ENCODE peak calls at places on chromosomes 2 and 18, in ten cellular contexts. Z is HS-5; C is iris pigment epithelial cell; W is Ammon's horn; T is stimulated activated CD4-positive, alpha-beta T cell treated with anti-CD3 and anti-CD28 coated beads, TNF-alpha, amount 100 ng/mL, for 1 hour; H is T-helper 2 cell; K is activated CD8-positive, alpha-beta memory T cell treated with anti-CD3 and anti-CD28 coated beads for 24 hours; I is sigmoid colon; O is LHCN-M2; M is endothelial cell. D is an unnamed sample.

GRCh38 chr2:142521492-142521891 is 356.0 kb upstream of the KYNU start:
- DNase-seq in Z (no peak), C (no peak), W (no peak), T (no peak), H (no peak), K (no peak), I (no peak), O (no peak), M (no peak), D (no peak)

GRCh38 chr2:28956415-28956826 is 24.7 kb upstream of the TOGARAM2 start:
- DNase-seq in Z (no peak), C (peak; percentile 52), W (peak; percentile 55), T (no peak), H (no peak), K (peak; percentile 70), I (no peak), O (peak; percentile 45), M (peak; percentile 66), D (no peak)

GRCh38 chr2:8094571-8094970 is 587.3 kb upstream of the ID2 start:
- DNase-seq in Z (no peak), C (no peak), W (peak; percentile 31), T (no peak), H (no peak), K (no peak), I (no peak), O (no peak), M (no peak), D (no peak)

GRCh38 chr2:102110168-102110567 is 32.4 kb upstream of the IL1R1 start:
- DNase-seq in Z (no peak), C (no peak), W (no peak), T (no peak), H (no peak), K (no peak), I (no peak), O (no peak), M (no peak), D (no peak)

GRCh38 chr2:227370791-227371312 is 8.3 kb downstream of the TM4SF20 start:
- DNase-seq in Z (peak; percentile 92), C (peak; percentile 98), W (no peak), T (no peak), H (no peak), K (no peak), I (peak; percentile 70), O (peak; percentile 52), M (no peak), D (no peak)

GRCh38 chr2:86807121-86807461 is 16.4 kb upstream of the CD8A start:
- DNase-seq in Z (no peak), C (no peak), W (no peak), T (no peak), H (no peak), K (no peak), I (no peak), O (no peak), M (no peak), D (no peak)

GRCh38 chr2:213151437-213152064 is at the start of gene IKZF2:
- DNase-seq in Z (peak; percentile 52), C (peak; percentile 97), W (peak; percentile 94), T (no peak), H (peak; percentile 82), K (peak; percentile 84), I (peak; percentile 91), O (peak; percentile 88), M (peak; percentile 83), D (peak; percentile 74)

GRCh38 chr2:215712219-215712849 is 276.5 kb upstream of the FN1 start:
- DNase-seq in Z (no peak), C (peak; percentile 43), W (no peak), T (no peak), H (no peak), K (no peak), I (no peak), O (no peak), M (no peak), D (no peak)

GRCh38 chr2:44005831-44006230 is 10.0 kb upstream of the LRPPRC start:
- DNase-seq in Z (no peak), C (peak; percentile 22), W (no peak), T (no peak), H (no peak), K (no peak), I (no peak), O (peak; percentile 4), M (no peak), D (no peak)

GRCh38 chr2:240391111-240392051 is 44.1 kb upstream of the GPC1 start:
- DNase-seq in Z (no peak), C (no peak), W (no peak), T (no peak), H (no peak), K (no peak), I (peak; percentile 52), O (no peak), M (no peak), D (no peak)

GRCh38 chr2:37544617-37545031 is 126.8 kb downstream of the CDC42EP3 start:
- DNase-seq in Z (no peak), C (no peak), W (no peak), T (no peak), H (no peak), K (no peak), I (no peak), O (no peak), M (no peak), D (no peak)

GRCh38 chr2:156320491-156320896 is 12.0 kb downstream of the NR4A2 start:
- DNase-seq in Z (no peak), C (peak; percentile 26), W (no peak), T (no peak), H (no peak), K (no peak), I (peak; percentile 67), O (peak; percentile 43), M (no peak), D (no peak)

GRCh38 chr2:40797115-40797514 is 345.2 kb upstream of the SLC8A1 start:
- DNase-seq in Z (peak; percentile 15), C (peak; percentile 13), W (no peak), T (no peak), H (no peak), K (no peak), I (no peak), O (peak; percentile 69), M (no peak), D (no peak)

GRCh38 chr18:3995476-3996102 is 459.5 kb downstream of the DLGAP1 start:
- DNase-seq in Z (no peak), C (peak; percentile 62), W (peak; percentile 80), T (no peak), H (peak; percentile 5), K (peak; percentile 65), I (no peak), O (peak; percentile 60), M (peak; percentile 51), D (peak; percentile 38)

GRCh38 chr18:65938592-65939372 is 188.0 kb downstream of the CDH7 start:
- DNase-seq in Z (peak; percentile 11), C (peak; percentile 24), W (no peak), T (no peak), H (no peak), K (no peak), I (no peak), O (peak; percentile 60), M (peak; percentile 53), D (peak; percentile 33)

D was measured in SJCRH30.